ENCODE peak calls at places on chromosomes 4 and X, in seven cellular contexts. F, C, L, N, G, P and J are unnamed samples.

GRCh38 chr4:99886146-99886545 is 8.1 kb downstream of the LAMTOR3 start:
- DNase-seq in L (no peak), G (peak), P (no peak), F (no peak), N (no peak), C (no peak), J (no peak)

GRCh38 chr4:147345662-147346061 is 135.2 kb upstream of the EDNRA start:
- DNase-seq in P (no peak), G (no peak), N (no peak), F (no peak), C (no peak), L (no peak), J (no peak)

GRCh38 chrX:46184749-46185148 is 360.5 kb downstream of the ZNF674 start:
- DNase-seq in G (no peak), P (no peak), L (no peak), N (no peak), C (no peak), F (no peak), J (no peak)

GRCh38 chrX:132876933-132877332 is 81.5 kb downstream of the HS6ST2 start:
- DNase-seq in L (no peak), P (no peak), C (no peak), N (no peak), F (no peak), G (no peak), J (no peak)

GRCh38 chr4:40736910-40737309 is 12.8 kb upstream of the NSUN7 start:
- DNase-seq in L (peak), F (peak), N (peak), C (peak), P (peak), G (peak), J (no peak)

GRCh38 chr4:94939791-94940530 is 182.2 kb downstream of the BMPR1B start:
- DNase-seq in P (no peak), L (no peak), C (no peak), G (no peak), F (no peak), N (no peak), J (no peak)

GRCh38 chrX:6026484-6026883 is 202.2 kb downstream of the NLGN4X start:
- DNase-seq in F (no peak), C (no peak), N (no peak), P (no peak), G (no peak), L (no peak), J (no peak)

GRCh38 chr4:76588268-76588667 is 153.2 kb downstream of the SHROOM3 start:
- DNase-seq in N (no peak), G (no peak), C (no peak), P (no peak), L (no peak), F (no peak), J (no peak)

GRCh38 chr4:42646013-42646784 is 10.7 kb downstream of the ATP8A1 start:
- DNase-seq in G (no peak), C (no peak), P (no peak), F (no peak), N (no peak), L (peak), J (no peak)